ENCODE peak calls at places on chromosomes 5 and 9, in nine cellular contexts. One of them, this sample, is unnamed. For H3K9me3, the result is how much of the 10 kb centered on the place peaks cover.

GRCh38 chr5:60207031-60207430 is 313.5 kb upstream of the PDE4D start:
- ATAC-seq in heart left ventricle: peak
- ATAC-seq in A549: no peak
- ATAC-seq in K562: no peak
- ATAC-seq in aorta: peak
- ATAC-seq in left lung: peak
- ATAC-seq in right lobe of liver: peak
- ATAC-seq in lower lobe of right lung: peak
- ATAC-seq in heart right ventricle: no peak
- ATAC-seq in this sample: no peak

GRCh38 chr9:109922617-109923260 is 142.7 kb downstream of the PALM2AKAP2 start:
- ATAC-seq in lower lobe of right lung: no peak
- ATAC-seq in heart right ventricle: no peak
- ATAC-seq in K562: no peak
- ATAC-seq in left lung: peak
- ATAC-seq in aorta: no peak
- ATAC-seq in A549: no peak
- ATAC-seq in heart left ventricle: no peak
- ATAC-seq in right lobe of liver: peak
- ATAC-seq in this sample: no peak

GRCh38 chr5:31833005-31833404 is 194.1 kb downstream of the PDZD2 start:
- ATAC-seq in A549: no peak
- ATAC-seq in lower lobe of right lung: peak
- ATAC-seq in heart right ventricle: no peak
- ATAC-seq in left lung: peak
- ATAC-seq in aorta: no peak
- ATAC-seq in K562: no peak
- ATAC-seq in right lobe of liver: no peak
- ATAC-seq in heart left ventricle: no peak
- ATAC-seq in this sample: no peak

GRCh38 chr9:137411670-137412380 is 11.1 kb downstream of the EXD3 start:
- ATAC-seq in left lung: peak
- ATAC-seq in right lobe of liver: peak
- ATAC-seq in heart left ventricle: peak
- ATAC-seq in heart right ventricle: peak
- ATAC-seq in aorta: peak
- ATAC-seq in A549: peak
- ATAC-seq in lower lobe of right lung: peak
- ATAC-seq in K562: peak
- ATAC-seq in this sample: peak

GRCh38 chr5:114305402-114306207 is 56.3 kb upstream of the KCNN2 start:
- ATAC-seq in heart right ventricle: no peak
- ATAC-seq in lower lobe of right lung: no peak
- ATAC-seq in A549: no peak
- ATAC-seq in heart left ventricle: no peak
- ATAC-seq in K562: no peak
- ATAC-seq in aorta: no peak
- ATAC-seq in left lung: no peak
- ATAC-seq in right lobe of liver: peak
- ATAC-seq in this sample: no peak

GRCh38 chr9:92384373-92384772 is 20.0 kb downstream of the OGN start:
- ATAC-seq in heart right ventricle: no peak
- ATAC-seq in heart left ventricle: no peak
- ATAC-seq in left lung: no peak
- ATAC-seq in K562: no peak
- ATAC-seq in lower lobe of right lung: no peak
- ATAC-seq in A549: no peak
- ATAC-seq in right lobe of liver: no peak
- ATAC-seq in aorta: peak
- ATAC-seq in this sample: no peak

GRCh38 chr5:15887072-15887471 is 292.5 kb downstream of the MARCHF11 start:
- ATAC-seq in left lung: no peak
- ATAC-seq in heart right ventricle: no peak
- ATAC-seq in heart left ventricle: no peak
- ATAC-seq in aorta: no peak
- ATAC-seq in right lobe of liver: no peak
- ATAC-seq in lower lobe of right lung: no peak
- ATAC-seq in A549: no peak
- ATAC-seq in K562: no peak
- ATAC-seq in this sample: no peak

GRCh38 chr9:70610287-70610644 is 195.8 kb upstream of the KLF9 start:
- ATAC-seq in right lobe of liver: no peak
- ATAC-seq in heart right ventricle: no peak
- ATAC-seq in left lung: no peak
- ATAC-seq in lower lobe of right lung: no peak
- ATAC-seq in heart left ventricle: no peak
- ATAC-seq in A549: no peak
- ATAC-seq in aorta: no peak
- ATAC-seq in K562: no peak
- ATAC-seq in this sample: no peak

GRCh38 chr5:84599964-84600363 is 215.3 kb upstream of the EDIL3 start:
- ATAC-seq in heart right ventricle: no peak
- ATAC-seq in lower lobe of right lung: no peak
- ATAC-seq in A549: no peak
- ATAC-seq in K562: no peak
- ATAC-seq in aorta: no peak
- ATAC-seq in heart left ventricle: no peak
- ATAC-seq in right lobe of liver: no peak
- ATAC-seq in left lung: no peak
- ATAC-seq in this sample: no peak

GRCh38 chr5:107389130-107389553 is 281.6 kb downstream of the EFNA5 start:
- ATAC-seq in heart left ventricle: peak
- ATAC-seq in aorta: no peak
- ATAC-seq in left lung: peak
- ATAC-seq in heart right ventricle: peak
- ATAC-seq in lower lobe of right lung: peak
- ATAC-seq in K562: no peak
- ATAC-seq in A549: peak
- ATAC-seq in right lobe of liver: peak
- ATAC-seq in this sample: no peak

GRCh38 chr5:57338068-57338848 is 144.4 kb downstream of the ACTBL2 start:
- ATAC-seq in heart left ventricle: no peak
- ATAC-seq in A549: peak
- ATAC-seq in heart right ventricle: no peak
- ATAC-seq in aorta: no peak
- ATAC-seq in K562: peak
- ATAC-seq in right lobe of liver: peak
- ATAC-seq in lower lobe of right lung: peak
- ATAC-seq in left lung: peak
- ATAC-seq in this sample: no peak

GRCh38 chr5:160496334-160496733 is 74.7 kb downstream of the PTTG1 start:
- ATAC-seq in heart left ventricle: no peak
- ATAC-seq in lower lobe of right lung: no peak
- ATAC-seq in heart right ventricle: no peak
- ATAC-seq in right lobe of liver: no peak
- ATAC-seq in left lung: no peak
- ATAC-seq in K562: no peak
- ATAC-seq in A549: no peak
- ATAC-seq in aorta: no peak
- ATAC-seq in this sample: no peak

GRCh38 chr5:75558972-75559632 is 47.4 kb downstream of the POLK start:
- ATAC-seq in lower lobe of right lung: peak
- ATAC-seq in right lobe of liver: peak
- ATAC-seq in aorta: peak
- ATAC-seq in heart right ventricle: peak
- ATAC-seq in heart left ventricle: peak
- ATAC-seq in K562: peak
- ATAC-seq in A549: no peak
- ATAC-seq in left lung: peak
- ATAC-seq in this sample: no peak

GRCh38 chr5:83374547-83374946 is 97.0 kb upstream of the VCAN start:
- ATAC-seq in left lung: peak
- ATAC-seq in heart left ventricle: peak
- ATAC-seq in K562: no peak
- ATAC-seq in aorta: peak
- ATAC-seq in heart right ventricle: peak
- ATAC-seq in right lobe of liver: no peak
- ATAC-seq in lower lobe of right lung: no peak
- ATAC-seq in A549: no peak
- ATAC-seq in this sample: peak

GRCh38 chr5:108059334-108059733 is 322.6 kb downstream of the FBXL17 start:
- ATAC-seq in left lung: no peak
- ATAC-seq in right lobe of liver: no peak
- ATAC-seq in heart left ventricle: no peak
- ATAC-seq in aorta: no peak
- ATAC-seq in K562: no peak
- ATAC-seq in heart right ventricle: no peak
- ATAC-seq in lower lobe of right lung: no peak
- ATAC-seq in A549: no peak
- ATAC-seq in this sample: no peak

GRCh38 chr9:33116855-33117254 is 40.4 kb upstream of the SMU1 start:
- ATAC-seq in K562: no peak
- ATAC-seq in left lung: peak
- ATAC-seq in lower lobe of right lung: no peak
- ATAC-seq in heart right ventricle: peak
- ATAC-seq in heart left ventricle: peak
- ATAC-seq in A549: no peak
- ATAC-seq in aorta: no peak
- ATAC-seq in right lobe of liver: no peak
- ATAC-seq in this sample: peak

GRCh38 chr9:687994-688393 is 153.5 kb upstream of the DMRT1 start:
- ATAC-seq in heart left ventricle: no peak
- ATAC-seq in aorta: no peak
- ATAC-seq in left lung: no peak
- ATAC-seq in K562: no peak
- ATAC-seq in right lobe of liver: peak
- ATAC-seq in A549: no peak
- ATAC-seq in lower lobe of right lung: no peak
- ATAC-seq in heart right ventricle: no peak
- ATAC-seq in this sample: no peak
- H3K27ac ChIP-seq in heart left ventricle: no peak
- H3K27ac ChIP-seq in aorta: peak
- H3K27ac ChIP-seq in left lung: no peak
- H3K27ac ChIP-seq in K562: no peak
- H3K27ac ChIP-seq in right lobe of liver: peak
- H3K27ac ChIP-seq in A549: no peak
- H3K27ac ChIP-seq in lower lobe of right lung: no peak
- H3K27ac ChIP-seq in heart right ventricle: no peak
- H3K27ac ChIP-seq in this sample: peak

GRCh38 chr5:135578685-135579341 is at the start of gene CXCL14:
- ATAC-seq in aorta: peak
- ATAC-seq in lower lobe of right lung: peak
- ATAC-seq in heart right ventricle: no peak
- ATAC-seq in left lung: peak
- ATAC-seq in heart left ventricle: no peak
- ATAC-seq in K562: no peak
- ATAC-seq in right lobe of liver: peak
- ATAC-seq in A549: peak
- ATAC-seq in this sample: peak
- H3K4me3 ChIP-seq in aorta: no peak
- H3K4me3 ChIP-seq in lower lobe of right lung: peak
- H3K4me3 ChIP-seq in heart right ventricle: peak
- H3K4me3 ChIP-seq in left lung: peak
- H3K4me3 ChIP-seq in heart left ventricle: peak
- H3K4me3 ChIP-seq in K562: no peak
- H3K4me3 ChIP-seq in right lobe of liver: no peak
- H3K4me3 ChIP-seq in A549: peak
- H3K4me3 ChIP-seq in this sample: peak

GRCh38 chr5:180250329-180250728 is 41.3 kb upstream of the RASGEF1C start:
- ATAC-seq in aorta: no peak
- ATAC-seq in lower lobe of right lung: no peak
- ATAC-seq in heart right ventricle: no peak
- ATAC-seq in right lobe of liver: no peak
- ATAC-seq in left lung: no peak
- ATAC-seq in A549: no peak
- ATAC-seq in heart left ventricle: no peak
- ATAC-seq in K562: no peak
- ATAC-seq in this sample: no peak

GRCh38 chr5:180251887-180252286 is 40.0 kb downstream of the MAPK9 start:
- ATAC-seq in left lung: no peak
- ATAC-seq in K562: no peak
- ATAC-seq in heart left ventricle: no peak
- ATAC-seq in aorta: no peak
- ATAC-seq in heart right ventricle: no peak
- ATAC-seq in lower lobe of right lung: no peak
- ATAC-seq in A549: no peak
- ATAC-seq in right lobe of liver: no peak
- ATAC-seq in this sample: no peak

GRCh38 chr5:180251141-180251540 is 40.7 kb downstream of the MAPK9 start:
- ATAC-seq in lower lobe of right lung: no peak
- ATAC-seq in A549: no peak
- ATAC-seq in aorta: no peak
- ATAC-seq in K562: no peak
- ATAC-seq in heart right ventricle: no peak
- ATAC-seq in right lobe of liver: no peak
- ATAC-seq in left lung: no peak
- ATAC-seq in heart left ventricle: no peak
- ATAC-seq in this sample: no peak

GRCh38 chr5:180253036-180253824 is 38.7 kb downstream of the MAPK9 start:
- ATAC-seq in heart right ventricle: no peak
- ATAC-seq in heart left ventricle: no peak
- ATAC-seq in K562: no peak
- ATAC-seq in right lobe of liver: no peak
- ATAC-seq in aorta: no peak
- ATAC-seq in A549: no peak
- ATAC-seq in lower lobe of right lung: no peak
- ATAC-seq in left lung: no peak
- ATAC-seq in this sample: no peak
- H3K9me3 ChIP-seq in heart right ventricle: half or more
- H3K9me3 ChIP-seq in heart left ventricle: under half
- H3K9me3 ChIP-seq in K562: under half
- H3K9me3 ChIP-seq in right lobe of liver: under half
- H3K9me3 ChIP-seq in aorta: under half
- H3K9me3 ChIP-seq in A549: half or more
- H3K9me3 ChIP-seq in lower lobe of right lung: half or more
- H3K9me3 ChIP-seq in left lung: half or more
- H3K9me3 ChIP-seq in this sample: half or more

DNA sequence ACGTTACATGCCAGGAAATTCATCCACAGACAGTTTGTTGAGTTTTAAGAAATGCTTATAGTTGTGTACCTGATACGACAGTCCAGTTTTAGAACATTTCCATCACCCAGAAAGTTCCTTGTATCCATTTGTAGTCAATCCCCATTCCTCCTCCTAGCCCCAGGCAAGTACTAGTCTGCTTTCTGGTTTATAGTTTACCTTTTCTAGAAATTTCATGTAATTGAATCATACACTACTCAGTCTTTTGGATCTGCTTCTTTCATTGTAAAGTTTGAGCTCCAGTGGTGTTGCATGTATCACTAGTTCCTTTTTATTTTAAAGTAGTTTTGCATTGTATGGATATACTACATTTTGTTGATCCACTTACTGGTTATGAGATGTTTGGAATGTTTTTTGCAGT is 291.2 kb downstream of the AOPEP start:
- ATAC-seq in K562: no peak
- ATAC-seq in aorta: no peak
- ATAC-seq in heart right ventricle: no peak
- ATAC-seq in lower lobe of right lung: no peak
- ATAC-seq in left lung: no peak
- ATAC-seq in heart left ventricle: no peak
- ATAC-seq in right lobe of liver: no peak
- ATAC-seq in A549: peak
- ATAC-seq in this sample: no peak
- H3K27ac ChIP-seq in K562: no peak
- H3K27ac ChIP-seq in aorta: peak
- H3K27ac ChIP-seq in heart right ventricle: peak
- H3K27ac ChIP-seq in lower lobe of right lung: peak
- H3K27ac ChIP-seq in left lung: peak
- H3K27ac ChIP-seq in heart left ventricle: peak
- H3K27ac ChIP-seq in right lobe of liver: peak
- H3K27ac ChIP-seq in A549: peak
- H3K27ac ChIP-seq in this sample: peak